ENCODE peak calls at places on chromosomes 3 and 15, in six cellular contexts. M is IMR-90, J is kidney epithelial cell, X is neural progenitor cell, K is MG63, B is cardiac muscle cell. H is an unnamed sample. For H3K27me3, the result is how much of the 10 kb centered on the place peaks cover.

GRCh38 chr3:105274958-105275357 is 91.8 kb upstream of the ALCAM start:
- DNase-seq in K (peak), X (no peak), B (peak), J (no peak), M (peak), H (no peak)

GRCh38 chr15:48682949-48683651 is 37.6 kb upstream of the FBN1 start:
- DNase-seq in M (peak), B (peak), X (no peak), J (no peak), K (peak), H (no peak)

GRCh38 chr15:74245342-74245931 is 9.3 kb downstream of the CCDC33 start:
- DNase-seq in B (no peak), K (no peak), J (no peak), M (no peak), X (peak), H (peak)

GRCh38 chr15:77866596-77867125 is 210.8 kb downstream of the TBC1D2B start:
- DNase-seq in J (no peak), M (no peak), X (no peak), K (no peak), B (no peak), H (no peak)

GRCh38 chr15:53193149-53193548 is 403.0 kb upstream of the ONECUT1 start:
- DNase-seq in X (peak), J (peak), B (peak), K (no peak), M (no peak), H (no peak)

GRCh38 chr3:197737319-197737649 is 580 bp upstream of the RUBCN start:
- DNase-seq in X (no peak), K (no peak), B (no peak), J (no peak), M (no peak), H (peak)

GRCh38 chr3:109927161-109927560 is 589.8 kb upstream of the DPPA4 start:
- DNase-seq in K (peak), M (peak), J (peak), B (peak), X (no peak), H (no peak)

GRCh38 chr3:18137958-18138357 is 287.2 kb downstream of the SATB1 start:
- DNase-seq in K (no peak), X (no peak), B (no peak), J (no peak), M (no peak), H (no peak)

GRCh38 chr3:166527325-166527724 is 690.1 kb upstream of the BCHE start:
- DNase-seq in B (no peak), K (no peak), X (no peak), M (peak), J (no peak), H (no peak)

GRCh38 chr3:144444546-144444945 is 472.9 kb downstream of the DIPK2A start:
- DNase-seq in B (no peak), M (no peak), X (no peak), J (no peak), K (no peak), H (no peak)

GRCh38 chr3:192879346-192880031 is 38.2 kb downstream of the MB21D2 start:
- DNase-seq in J (peak), X (peak), B (peak), K (peak), M (peak), H (peak)

GRCh38 chr15:87527416-87527815 is 729.1 kb downstream of the NTRK3 start:
- DNase-seq in M (no peak), J (peak), X (no peak), B (no peak), K (peak), H (no peak)

GRCh38 chr15:59260090-59260489 is 53.4 kb downstream of the LDHAL6B start:
- DNase-seq in B (no peak), K (no peak), M (no peak), X (peak), J (no peak), H (no peak)

GRCh38 chr3:18618723-18619122 is 193.6 kb upstream of the SATB1 start:
- DNase-seq in M (no peak), B (no peak), K (no peak), J (no peak), X (no peak), H (no peak)

GRCh38 chr3:187618732-187619131 is 51.5 kb downstream of the SST start:
- DNase-seq in X (no peak), K (no peak), M (no peak), J (no peak), B (no peak), H (no peak)

GRCh38 chr3:196275126-196275525 is 12.4 kb downstream of the PCYT1A start:
- DNase-seq in B (no peak), M (no peak), X (no peak), J (no peak), K (no peak), H (no peak)

GRCh38 chr3:112829031-112829430 is 17.6 kb downstream of the CD200R1L start:
- DNase-seq in J (no peak), X (no peak), K (no peak), B (no peak), M (no peak), H (no peak)

GRCh38 chr3:127889976-127890650 is 24.9 kb upstream of the KBTBD12 start:
- DNase-seq in B (no peak), X (no peak), J (no peak), K (no peak), M (no peak), H (peak)

GRCh38 chr3:122324871-122325323 is at the start of gene CSTA:
- DNase-seq in B (peak), J (no peak), X (no peak), M (no peak), K (no peak), H (no peak)

GRCh38 chr3:157534725-157535161 is 31.5 kb upstream of the VEPH1 start:
- DNase-seq in J (no peak), B (no peak), M (no peak), X (no peak), K (no peak), H (no peak)

GRCh38 chr3:152399374-152399773 is 130.6 kb downstream of the MBNL1 start:
- DNase-seq in K (peak), B (peak), X (no peak), M (peak), J (no peak), H (no peak)

GRCh38 chr15:56342653-56343052 is 22.6 kb upstream of the TEX9 start:
- DNase-seq in K (no peak), J (no peak), M (no peak), B (peak), X (no peak), H (no peak)

GRCh38 chr3:39478226-39478625 is 10.7 kb downstream of the MOBP start:
- DNase-seq in B (no peak), K (no peak), X (no peak), M (no peak), J (no peak), H (no peak)

GRCh38 chr3:39473452-39474125 is 6.1 kb downstream of the MOBP start:
- DNase-seq in X (no peak), K (no peak), M (no peak), J (no peak), B (no peak), H (no peak)

GRCh38 chr3:39474126-39474515 is 6.6 kb downstream of the MOBP start:
- DNase-seq in J (no peak), K (no peak), M (no peak), X (no peak), B (no peak), H (no peak)

GRCh38 chr3:39479701-39480414 is 12.4 kb downstream of the MOBP start:
- DNase-seq in M (no peak), B (no peak), X (no peak), K (no peak), J (no peak), H (no peak)

DNA sequence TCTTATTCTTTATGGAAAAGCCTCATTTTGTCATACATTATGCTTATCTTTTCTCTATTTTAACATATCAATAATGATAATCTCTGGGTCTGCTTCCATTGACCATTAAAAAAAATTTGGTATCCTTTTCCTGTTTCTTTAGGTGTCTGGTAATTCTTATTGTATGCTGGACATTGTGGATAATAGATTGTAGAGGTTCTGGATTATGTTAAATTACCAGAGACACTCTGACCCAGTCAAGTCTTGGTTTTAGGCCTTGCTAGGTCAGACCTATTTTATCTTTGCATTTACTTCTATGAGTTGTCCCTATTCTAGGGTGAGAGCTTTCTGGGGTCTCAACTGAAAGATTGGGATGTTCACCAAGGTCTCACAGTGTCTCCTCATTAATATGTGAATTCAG is 9.3 kb downstream of the MOBP start:
- DNase-seq in K (no peak), M (no peak), X (no peak), J (no peak), B (no peak), H (no peak)
- H3K27me3 ChIP-seq in K (under half), M (under half), X (under half), J (under half), B (under half), H (under half)

DNA sequence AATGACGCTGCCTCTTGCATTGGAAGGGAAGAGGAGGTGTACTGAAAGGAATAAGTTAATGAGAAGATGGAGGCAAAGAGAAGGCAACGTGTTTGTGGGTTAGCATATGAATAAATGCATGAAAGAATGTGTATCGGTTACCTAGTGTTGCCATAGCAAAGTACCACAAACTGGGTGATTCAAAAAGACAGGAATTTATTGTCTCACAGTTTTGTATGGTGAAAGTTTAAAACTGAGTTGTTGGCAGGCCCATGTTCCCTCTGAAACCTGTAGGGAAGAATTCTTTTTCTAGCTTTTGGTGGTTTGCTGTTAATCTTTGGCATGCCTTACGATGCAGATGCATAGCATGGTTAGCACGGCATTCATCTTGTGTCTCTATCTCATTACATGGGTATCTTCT is 729.9 kb downstream of the MECOM start:
- DNase-seq in J (no peak), B (peak), M (peak), K (no peak), X (no peak), H (no peak)
- H3K27me3 ChIP-seq in J (under half), B (under half), M (under half), K (under half), X (under half), H (under half)

GRCh38 chr3:147414369-147415135 is 5.4 kb downstream of the ZIC1 start:
- DNase-seq in K (no peak), X (peak), M (no peak), J (no peak), B (no peak), H (no peak)

GRCh38 chr3:147413712-147414325 is 4.7 kb downstream of the ZIC1 start:
- DNase-seq in M (no peak), K (no peak), J (no peak), X (peak), B (no peak), H (no peak)

GRCh38 chr3:147417896-147418295 is 8.7 kb downstream of the ZIC1 start:
- DNase-seq in X (no peak), M (no peak), B (no peak), J (no peak), K (no peak), H (no peak)

GRCh38 chr3:147415337-147415736 is 6.2 kb downstream of the ZIC1 start:
- DNase-seq in X (peak), J (no peak), M (no peak), B (no peak), K (no peak), H (no peak)

DNA sequence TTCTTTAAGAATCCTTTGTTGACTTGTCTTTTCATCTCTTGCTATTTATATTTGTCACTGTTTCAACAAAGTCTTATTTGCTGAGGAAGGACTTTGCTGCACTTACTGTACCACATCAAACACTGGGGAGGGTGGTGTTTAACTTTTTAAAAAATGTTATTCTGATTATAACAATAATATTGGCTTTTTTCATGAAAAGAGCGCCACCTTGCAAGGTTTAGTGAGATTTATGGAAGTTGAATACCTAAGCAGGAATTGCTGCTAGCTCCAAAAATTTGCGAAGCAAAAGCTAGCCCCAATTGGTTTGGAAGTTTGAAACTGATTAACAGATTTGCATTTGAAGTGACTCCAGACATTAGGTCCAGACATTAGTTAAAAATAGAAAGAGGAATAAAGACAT is 6.7 kb downstream of the ZIC1 start:
- DNase-seq in M (no peak), X (peak), B (no peak), K (no peak), J (no peak), H (no peak)
- H3K27me3 ChIP-seq in M (half or more), X (half or more), B (half or more), K (under half), J (half or more), H (under half)

GRCh38 chr15:96472647-96473046 is 142.1 kb downstream of the NR2F2 start:
- DNase-seq in M (no peak), J (no peak), X (no peak), B (no peak), K (no peak), H (no peak)
- H3K27me3 ChIP-seq in M (under half), J (under half), X (under half), B (under half), K (under half), H (under half)

GRCh38 chr15:51089699-51090098 is 5.0 kb downstream of the TNFAIP8L3 start:
- DNase-seq in J (no peak), M (peak), K (no peak), B (peak), X (no peak), H (no peak)

GRCh38 chr15:51090753-51091152 is 4.0 kb downstream of the TNFAIP8L3 start:
- DNase-seq in B (peak), J (no peak), M (no peak), X (no peak), K (no peak), H (no peak)

GRCh38 chr15:51089041-51089440 is 5.7 kb downstream of the TNFAIP8L3 start:
- DNase-seq in X (no peak), B (no peak), M (no peak), J (no peak), K (no peak), H (no peak)

GRCh38 chr15:51087513-51087912 is 7.2 kb downstream of the TNFAIP8L3 start:
- DNase-seq in J (no peak), X (no peak), K (no peak), B (no peak), M (no peak), H (no peak)

DNA sequence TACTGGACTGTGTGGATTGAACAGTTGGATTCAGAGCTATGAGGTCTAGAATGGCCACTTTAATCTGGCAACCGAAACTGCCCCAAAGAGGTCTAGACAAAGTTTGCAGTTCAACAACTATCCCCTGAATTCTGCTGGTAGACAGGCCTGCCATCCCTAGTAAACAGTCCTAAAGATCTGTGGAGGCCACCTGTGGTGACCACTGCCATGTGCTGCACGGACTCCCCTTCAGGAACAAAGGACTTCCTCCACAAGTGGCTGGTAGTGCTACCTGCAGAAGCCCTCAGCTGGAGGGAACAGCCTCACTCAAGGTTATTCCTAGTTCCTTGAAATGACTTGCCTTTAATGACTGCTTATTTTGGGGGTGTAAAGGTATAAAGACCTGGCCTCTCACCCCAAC is 6.1 kb downstream of the TNFAIP8L3 start:
- DNase-seq in J (no peak), X (no peak), K (no peak), M (no peak), B (no peak), H (no peak)
- H3K27me3 ChIP-seq in J (under half), X (under half), K (under half), M (under half), B (half or more), H (under half)

DNA sequence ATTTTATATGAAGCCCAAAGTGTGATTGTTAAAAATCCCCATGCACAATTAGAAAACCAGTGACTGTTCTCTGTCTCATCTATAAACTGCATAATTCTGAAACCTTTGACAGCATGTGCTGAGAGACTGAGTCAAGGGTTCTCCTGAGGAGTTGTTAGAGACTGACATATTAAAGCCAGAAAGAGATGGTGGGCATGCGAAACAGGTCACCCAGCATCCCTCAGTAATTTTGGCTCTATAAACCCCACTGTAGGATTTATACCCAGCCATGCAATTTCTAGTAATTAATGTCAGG is 3.6 kb downstream of the VGLL3 start:
- DNase-seq in M (no peak), X (no peak), B (no peak), K (no peak), J (no peak), H (no peak)
- H3K27me3 ChIP-seq in M (under half), X (under half), B (half or more), K (under half), J (under half), H (under half)

H was measured in HAP-1.